ENCODE peak calls at places on chromosome 19, in six cellular contexts. F is breast epithelium, H is body of pancreas, Z is IMR-90, K is HCT116, E is gastrocnemius medialis. B is an unnamed sample.
A peak's percentile ranks its signal among the peaks of the same experiment; 100 is the strongest.

GRCh38 chr19:10416083-10416379 is 4.3 kb upstream of the PDE4A start:
- DNase-seq in F (no peak), E (no peak), H (no peak), K (no peak), Z (no peak), B (no peak)

GRCh38 chr19:32296694-32297093 is 48.7 kb upstream of the ZNF507 start:
- DNase-seq in F (no peak), H (no peak), E (no peak), K (no peak), Z (no peak), B (no peak)

GRCh38 chr19:38990949-38991697 is 15.6 kb upstream of the FBXO17 start:
- DNase-seq in H (no peak), Z (no peak), K (no peak), E (no peak), F (no peak), B (no peak)

GRCh38 chr19:55661826-55662225 is 7.0 kb downstream of the U2AF2 start:
- DNase-seq in Z (no peak), F (no peak), K (no peak), H (no peak), E (no peak), B (no peak)

GRCh38 chr19:13979224-13979623 is 26.9 kb downstream of the RFX1 start:
- DNase-seq in E (no peak), Z (no peak), F (no peak), H (no peak), K (no peak), B (no peak)

GRCh38 chr19:27759896-27760295 is 1453.1 kb downstream of the UQCRFS1 start:
- DNase-seq in K (no peak), Z (no peak), E (no peak), F (no peak), H (no peak), B (no peak)

GRCh38 chr19:51119675-51120074 is 5.0 kb upstream of the SIGLEC9 start:
- DNase-seq in E (no peak), H (no peak), Z (no peak), F (no peak), K (no peak), B (no peak)

GRCh38 chr19:14871619-14872230 is 14.2 kb downstream of the OR7A17 start:
- DNase-seq in K (peak; percentile 22), H (no peak), Z (peak; percentile 11), F (no peak), E (no peak), B (no peak)

GRCh38 chr19:2051771-2052704 is 994 bp upstream of the MKNK2 start:
- DNase-seq in Z (no peak), H (peak; percentile 71), E (peak; percentile 49), F (no peak), K (no peak), B (peak; percentile 73)

GRCh38 chr19:45972944-45973525 is 630 bp downstream of the NOVA2 start:
- DNase-seq in F (no peak), Z (no peak), H (no peak), K (no peak), E (no peak), B (no peak)

GRCh38 chr19:11555246-11555645 is 3.8 kb downstream of the ELOF1 start:
- DNase-seq in Z (no peak), F (no peak), E (no peak), K (no peak), H (no peak), B (no peak)

GRCh38 chr19:58346961-58347929 is 6.0 kb downstream of the A1BG start:
- DNase-seq in H (peak; percentile 37), E (no peak), K (no peak), Z (peak; percentile 63), F (peak; percentile 42), B (peak; percentile 58)

GRCh38 chr19:4909897-4910593 is 744 bp downstream of the UHRF1 start:
- DNase-seq in E (peak; percentile 90), H (peak; percentile 92), K (peak; percentile 68), Z (peak; percentile 79), F (peak; percentile 90), B (peak; percentile 86)
- H3K4me1 ChIP-seq in E (peaks cover 20% of the 10 kb centered on the region), H (peaks cover 28% of the 10 kb centered on the region), K (peaks cover 50% of the 10 kb centered on the region), Z (peaks cover 28% of the 10 kb centered on the region), F (peaks cover 20% of the 10 kb centered on the region), B (peaks cover 23% of the 10 kb centered on the region)

DNA sequence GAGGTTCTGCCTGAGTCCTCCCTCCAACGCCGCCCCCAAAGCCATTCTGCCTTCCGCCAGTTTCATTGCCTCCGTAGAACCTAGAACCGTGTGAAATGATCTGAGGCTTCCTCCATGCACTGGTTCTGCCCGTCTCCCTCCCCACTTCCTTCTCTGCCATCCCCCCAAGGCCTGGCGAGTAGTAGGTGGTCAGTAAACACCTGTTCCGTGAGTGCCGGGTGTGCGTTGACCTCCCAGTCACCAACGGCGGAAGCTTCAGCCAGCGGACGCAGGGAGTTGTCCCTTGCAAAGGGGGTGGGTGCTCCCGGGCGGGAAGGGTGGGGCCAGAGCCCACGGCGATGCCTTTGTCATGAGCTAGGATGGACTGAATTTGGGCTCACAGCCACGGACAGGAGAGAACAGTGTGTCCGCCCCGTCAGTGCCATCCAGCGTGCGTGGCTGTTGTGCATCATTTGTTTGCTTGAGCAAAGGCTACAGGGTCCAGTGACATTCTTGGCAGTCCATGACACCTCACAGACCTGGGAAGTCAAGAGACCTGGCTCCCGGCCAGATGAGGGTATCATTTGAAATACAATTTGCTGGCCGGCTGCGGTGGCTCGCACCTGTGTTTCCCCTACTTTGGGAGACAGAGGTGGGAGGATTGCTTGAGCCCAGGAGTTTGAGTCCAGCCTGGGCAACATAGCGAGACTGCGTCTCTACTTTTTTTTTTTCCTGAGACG is 43.1 kb downstream of the NFIC start:
- DNase-seq in E (peak; percentile 100), K (no peak), F (peak; percentile 85), Z (no peak), H (peak; percentile 64), B (peak; percentile 80)
- TF ChIP-seq POLR2A in E (peak; percentile 92), K (no peak), F (no peak), Z (no peak), H (no peak), B (no peak)

GRCh38 chr19:48501961-48502719 is 9.5 kb downstream of the LMTK3 start:
- DNase-seq in Z (no peak), F (peak; percentile 98), H (peak; percentile 99), K (peak; percentile 99), E (no peak), B (peak; percentile 21)

GRCh38 chr19:48499352-48500090 is 12.1 kb downstream of the LMTK3 start:
- DNase-seq in K (no peak), F (no peak), E (no peak), Z (no peak), H (no peak), B (no peak)

GRCh38 chr19:48502720-48503018 is 9.0 kb downstream of the LMTK3 start:
- DNase-seq in E (no peak), K (no peak), Z (no peak), H (no peak), F (no peak), B (no peak)

GRCh38 chr19:48501446-48501960 is 10.1 kb downstream of the LMTK3 start:
- DNase-seq in E (no peak), H (peak; percentile 96), K (no peak), F (peak; percentile 92), Z (no peak), B (no peak)

DNA sequence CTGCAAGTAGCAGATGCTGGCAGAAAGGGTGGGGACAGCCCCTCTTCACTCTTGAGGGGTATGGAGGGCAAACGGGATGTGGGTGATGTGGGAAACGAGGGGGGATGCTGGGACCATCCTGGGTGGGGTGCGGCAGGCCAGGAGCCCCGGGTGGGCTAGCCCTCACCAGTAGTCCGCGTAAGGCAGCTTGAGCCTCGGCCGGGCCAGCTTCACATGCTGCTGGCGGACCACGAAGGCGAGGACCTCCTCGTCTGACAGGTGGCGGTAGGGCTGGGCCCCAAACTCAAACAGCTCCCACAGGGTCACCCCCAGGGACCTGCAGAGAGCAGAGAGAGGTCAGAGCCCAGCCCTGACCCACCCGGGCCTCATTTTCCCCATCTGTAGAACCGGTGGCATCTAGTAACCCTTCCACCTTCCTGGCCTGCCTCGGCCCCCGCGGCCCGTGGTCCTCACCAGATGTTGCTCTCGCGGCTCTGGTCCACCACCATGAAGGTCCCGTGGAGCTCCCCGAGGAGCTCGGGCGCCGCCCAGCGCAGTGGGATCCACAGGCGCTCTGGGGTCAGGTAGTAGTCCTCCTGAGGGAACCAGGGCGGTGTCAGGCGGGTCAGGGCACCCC is 10.7 kb downstream of the LMTK3 start:
- DNase-seq in K (no peak), H (no peak), F (no peak), Z (no peak), E (no peak), B (no peak)
- H3K4me3 ChIP-seq in K (peak overlapping the region; percentile 97), H (peak overlapping the region; percentile 31), F (peak overlapping the region; percentile 45), Z (no peak overlapping the region), E (no peak overlapping the region), B (no peak overlapping the region)

GRCh38 chr19:4678881-4679379 is 8.8 kb upstream of the MYDGF start:
- DNase-seq in H (no peak), K (peak; percentile 51), Z (no peak), F (no peak), E (no peak), B (peak; percentile 38)
- H3K4me1 ChIP-seq in H (no peaks in the 10 kb centered on the region), K (peaks cover 4% of the 10 kb centered on the region), Z (no peaks in the 10 kb centered on the region), F (no peaks in the 10 kb centered on the region), E (peaks cover 8% of the 10 kb centered on the region), B (no peaks in the 10 kb centered on the region)

DNA sequence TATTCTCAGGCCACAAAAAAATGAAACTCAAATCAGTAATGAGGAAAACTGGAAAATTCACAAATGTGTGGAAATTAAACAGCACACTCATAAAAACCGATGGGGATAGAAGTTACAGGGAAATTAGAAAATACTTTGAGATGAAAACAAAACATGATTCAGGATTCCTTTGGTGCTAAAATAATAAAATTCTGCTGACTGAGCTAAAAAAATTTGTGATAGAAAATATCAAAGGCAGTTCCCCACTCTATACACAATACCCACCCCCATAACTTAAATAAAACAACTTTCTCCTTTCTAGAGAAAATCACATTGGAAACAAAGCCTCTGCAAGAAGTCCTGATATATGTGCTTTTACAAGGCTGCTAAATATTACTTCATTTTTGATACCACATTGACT is 1.5 kb upstream of the ZNF233 start:
- DNase-seq in H (no peak), E (no peak), K (no peak), F (no peak), Z (no peak), B (no peak)
- TF ChIP-seq POLR2A in H (no peak), E (no peak), K (no peak), F (no peak), Z (no peak), B (no peak)